ENCODE peak calls at places on chromosomes 11 and 22, in seven cellular contexts. T is hepatocyte, H is DND-41, C is MCF 10A, V is colonic mucosa, N is BJ, I is choroid plexus epithelial cell. L is an unnamed sample.

GRCh38 chr22:36936362-36937116 is 23.1 kb downstream of the CSF2RB start:
- DNase-seq in V (no peak), I (no peak), T (no peak), N (no peak), C (no peak), H (no peak), L (no peak)

GRCh38 chr22:43440103-43440387 is 28.2 kb downstream of the MPPED1 start:
- DNase-seq in H (no peak), T (no peak), I (no peak), V (no peak), N (no peak), C (no peak), L (no peak)

GRCh38 chr11:129291556-129291955 is 84.1 kb upstream of the BARX2 start:
- DNase-seq in H (no peak), V (no peak), N (no peak), C (no peak), T (no peak), I (no peak), L (no peak)

GRCh38 chr22:28943501-28943879 is 60.1 kb downstream of the ZNRF3 start:
- DNase-seq in V (no peak), N (no peak), H (no peak), I (no peak), T (no peak), C (no peak), L (no peak)

GRCh38 chr11:66119348-66120133 is 49.5 kb downstream of the PACS1 start:
- DNase-seq in T (peak; percentile 66), H (no peak), C (peak; percentile 54), V (no peak), N (peak; percentile 48), I (peak; percentile 96), L (no peak)

GRCh38 chr11:96393753-96394348 is 4.0 kb downstream of the JRKL start:
- DNase-seq in I (peak; percentile 80), C (peak; percentile 53), T (peak; percentile 53), H (peak; percentile 13), N (no peak), V (no peak), L (no peak)

GRCh38 chr22:41862530-41863266 is 29.8 kb downstream of the SREBF2 start:
- DNase-seq in T (no peak), C (no peak), N (no peak), V (no peak), I (no peak), H (no peak), L (peak; percentile 80)

GRCh38 chr11:3853935-3854659 is 1.4 kb upstream of the STIM1 start:
- DNase-seq in T (peak; percentile 19), N (no peak), I (no peak), V (peak; percentile 60), H (peak; percentile 82), C (no peak), L (peak; percentile 85)

GRCh38 chr11:44880511-44880910 is 70.2 kb downstream of the TP53I11 start:
- DNase-seq in H (no peak), V (no peak), N (no peak), C (no peak), I (no peak), T (no peak), L (no peak)

GRCh38 chr22:17774206-17774927 is at the start of gene BID:
- DNase-seq in T (peak; percentile 63), H (peak; percentile 55), V (peak; percentile 72), N (no peak), I (no peak), C (peak; percentile 23), L (peak; percentile 45)

GRCh38 chr11:64598797-64599697 is 8.0 kb downstream of the SLC22A12 start:
- DNase-seq in V (no peak), C (no peak), N (no peak), I (no peak), H (no peak), T (no peak), L (no peak)

GRCh38 chr22:19799322-19800190 is 39.0 kb downstream of the TBX1 start:
- DNase-seq in T (peak; percentile 69), H (no peak), C (no peak), I (peak; percentile 83), N (peak; percentile 92), V (no peak), L (no peak)
- TF ChIP-seq CTCF in T (peak; percentile 3), H (no peak), C (no peak), I (peak; percentile 32), N (peak; percentile 36), V (no peak), L (no peak)

GRCh38 chr11:14417186-14417585 is 58.2 kb upstream of the RRAS2 start:
- DNase-seq in V (no peak), N (no peak), I (no peak), T (no peak), C (no peak), H (peak; percentile 21), L (no peak)

GRCh38 chr11:14417975-14418374 is 59.0 kb upstream of the RRAS2 start:
- DNase-seq in C (no peak), T (no peak), V (no peak), N (peak; percentile 56), H (no peak), I (peak; percentile 38), L (no peak)

GRCh38 chr11:14422052-14422813 is 63.2 kb upstream of the RRAS2 start:
- DNase-seq in T (peak; percentile 89), I (peak; percentile 100), H (peak; percentile 81), N (peak; percentile 98), C (peak; percentile 91), V (peak; percentile 53), L (no peak)

GRCh38 chr11:14420223-14420622 is 61.2 kb upstream of the RRAS2 start:
- DNase-seq in H (peak; percentile 12), N (no peak), C (no peak), T (no peak), I (no peak), V (no peak), L (no peak)

GRCh38 chr11:14418801-14419417 is 59.9 kb upstream of the RRAS2 start:
- DNase-seq in C (peak; percentile 81), H (peak; percentile 34), V (peak; percentile 22), N (no peak), I (peak; percentile 75), T (peak; percentile 48), L (peak; percentile 15)
- TF ChIP-seq CTCF in C (peak; percentile 61), H (peak; percentile 76), V (peak; percentile 46), N (peak; percentile 40), I (peak; percentile 73), T (peak; percentile 37), L (peak; percentile 71)

DNA sequence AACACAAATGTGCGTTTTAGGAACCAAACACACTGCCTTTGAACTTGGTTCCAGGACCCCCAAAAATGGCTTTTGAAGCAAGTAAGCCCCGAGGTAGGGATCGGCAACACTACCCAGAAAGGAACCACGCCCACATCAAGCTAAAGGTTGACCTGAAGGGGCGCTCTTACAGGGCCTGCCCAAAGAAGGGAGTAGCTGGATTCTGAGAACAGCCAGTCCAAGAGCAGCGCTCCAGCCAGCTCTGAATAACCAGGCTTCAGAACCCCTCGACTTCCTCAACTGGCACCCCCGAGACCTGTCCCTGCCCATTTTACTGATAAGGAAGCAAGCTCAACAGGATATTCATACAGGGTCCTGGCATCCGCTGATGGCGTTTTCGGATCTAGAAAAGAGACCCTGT is 18.9 kb upstream of the MOB2 start:
- DNase-seq in H (no peak), C (no peak), I (no peak), T (no peak), N (no peak), V (no peak), L (no peak)
- TF ChIP-seq CTCF in H (no peak), C (no peak), I (no peak), T (no peak), N (no peak), V (no peak), L (no peak)

GRCh38 chr11:40247023-40247422 is 1212.4 kb downstream of the LRRC4C start:
- DNase-seq in N (no peak), H (no peak), C (no peak), V (no peak), T (no peak), I (no peak), L (no peak)
- TF ChIP-seq CTCF in N (no peak), H (no peak), C (no peak), V (no peak), T (no peak), I (no peak), L (no peak)

GRCh38 chr11:117909611-117910382 is 19.4 kb downstream of the TMPRSS13 start:
- DNase-seq in T (no peak), N (no peak), V (no peak), C (no peak), I (no peak), H (peak; percentile 4), L (no peak)

GRCh38 chr11:117906710-117907109 is 22.5 kb downstream of the TMPRSS13 start:
- DNase-seq in V (no peak), C (peak; percentile 1), H (no peak), T (no peak), I (no peak), N (no peak), L (no peak)

GRCh38 chr11:117908959-117909610 is 20.1 kb downstream of the TMPRSS13 start:
- DNase-seq in T (peak; percentile 65), C (no peak), I (no peak), H (peak; percentile 16), V (no peak), N (no peak), L (peak; percentile 29)

GRCh38 chr11:117907276-117908110 is 21.7 kb downstream of the TMPRSS13 start:
- DNase-seq in H (peak; percentile 88), I (peak; percentile 95), C (peak; percentile 97), N (peak; percentile 32), V (peak; percentile 94), T (peak; percentile 95), L (peak; percentile 90)

GRCh38 chr11:117908261-117908895 is 20.8 kb downstream of the TMPRSS13 start:
- DNase-seq in N (no peak), H (peak; percentile 3), C (no peak), T (no peak), V (no peak), I (no peak), L (no peak)
- TF ChIP-seq CTCF in N (no peak), H (no peak), C (no peak), T (no peak), V (no peak), I (no peak), L (no peak)

GRCh38 chr11:5983443-5983842 is 3.3 kb downstream of the OR52L1 start:
- DNase-seq in V (no peak), I (no peak), T (no peak), N (no peak), H (no peak), C (no peak), L (no peak)
- TF ChIP-seq CTCF in V (no peak), I (no peak), T (no peak), N (no peak), H (peak; percentile 4), C (no peak), L (no peak)

GRCh38 chr11:77073328-77074001 is 6.7 kb downstream of the CAPN5 start:
- DNase-seq in N (peak; percentile 80), V (peak; percentile 94), I (peak; percentile 98), T (peak; percentile 90), C (peak; percentile 76), H (no peak), L (no peak)
- TF ChIP-seq CTCF in N (peak; percentile 86), V (peak; percentile 45), I (peak; percentile 81), T (peak; percentile 48), C (peak; percentile 19), H (no peak), L (no peak)

GRCh38 chr11:125423247-125423849 is 72.7 kb downstream of the FEZ1 start:
- DNase-seq in I (peak; percentile 11), V (no peak), H (no peak), T (peak; percentile 23), N (no peak), C (peak; percentile 28), L (peak; percentile 39)
- TF ChIP-seq CTCF in I (peak; percentile 64), V (no peak), H (peak; percentile 54), T (peak; percentile 45), N (peak; percentile 34), C (peak; percentile 37), L (peak; percentile 36)

GRCh38 chr11:83881428-83881827 is 595.3 kb upstream of the CCDC90B start:
- DNase-seq in T (no peak), C (peak; percentile 12), I (peak; percentile 23), H (no peak), V (no peak), N (no peak), L (no peak)
- TF ChIP-seq CTCF in T (no peak), C (no peak), I (peak; percentile 24), H (no peak), V (no peak), N (no peak), L (no peak)

L was measured in activated CD8-positive, alpha-beta T cell treated with anti-CD3 and anti-CD28 coated beads for 36 hours.